ENCODE peak calls at places on chromosome 9, in six cellular contexts. V is HepG2, U is uterus, D is A549, L is spleen, C is upper lobe of left lung. J is an unnamed sample.

GRCh38 chr9:88007291-88007650 is 32.9 kb upstream of the CDK20 start:
- DNase-seq in D (no peak), U (no peak), V (no peak), L (no peak), C (no peak), J (no peak)

GRCh38 chr9:128002959-128003358 is 22.2 kb upstream of the EEIG1 start:
- DNase-seq in D (no peak), L (no peak), C (no peak), U (no peak), V (no peak), J (no peak)

GRCh38 chr9:124868511-124869465 is 6.9 kb downstream of the ARPC5L start:
- DNase-seq in U (peak; percentile 77), D (peak; percentile 95), V (peak; percentile 71), C (peak; percentile 98), L (peak; percentile 96), J (peak; percentile 93)

GRCh38 chr9:105921057-105921721 is 226.8 kb downstream of the TMEM38B start:
- DNase-seq in U (no peak), C (no peak), D (no peak), V (no peak), L (no peak), J (no peak)

GRCh38 chr9:128340691-128341434 is 536 bp downstream of the SLC27A4 start:
- DNase-seq in U (no peak), V (peak; percentile 11), D (peak; percentile 20), L (no peak), C (no peak), J (peak; percentile 31)

GRCh38 chr9:71767421-71768321 is 642 bp downstream of the CEMIP2 start:
- DNase-seq in D (no peak), V (no peak), C (peak; percentile 46), U (peak; percentile 23), L (peak; percentile 88), J (peak; percentile 60)

GRCh38 chr9:89077519-89077918 is 86.3 kb downstream of the S1PR3 start:
- DNase-seq in V (no peak), L (no peak), U (no peak), C (no peak), D (no peak), J (no peak)

GRCh38 chr9:22136446-22137140 is 127.5 kb upstream of the CDKN2B start:
- DNase-seq in V (no peak), L (no peak), C (no peak), D (no peak), U (no peak), J (no peak)

GRCh38 chr9:12166511-12166910 is 526.7 kb upstream of the TYRP1 start:
- DNase-seq in V (no peak), D (no peak), C (no peak), L (no peak), U (no peak), J (no peak)

GRCh38 chr9:116219686-116220085 is 66.1 kb downstream of the PAPPA start:
- DNase-seq in C (peak; percentile 15), L (no peak), D (no peak), V (no peak), U (no peak), J (no peak)

GRCh38 chr9:13274901-13275641 is 4.4 kb downstream of the MPDZ start:
- DNase-seq in U (no peak), C (no peak), D (no peak), V (no peak), L (no peak), J (no peak)

GRCh38 chr9:5886114-5886939 is 4.4 kb upstream of the MLANA start:
- DNase-seq in C (no peak), L (peak; percentile 90), U (peak; percentile 68), D (peak; percentile 82), V (peak; percentile 78), J (peak; percentile 81)

GRCh38 chr9:107280543-107280942 is 2.5 kb upstream of the RAD23B start:
- DNase-seq in L (no peak), V (no peak), D (no peak), C (no peak), U (no peak), J (no peak)

GRCh38 chr9:25442517-25442916 is 235.7 kb downstream of the TUSC1 start:
- DNase-seq in U (no peak), L (no peak), D (no peak), V (no peak), C (no peak), J (no peak)

GRCh38 chr9:115442054-115442453 is 324.1 kb upstream of the TNC start:
- DNase-seq in D (no peak), V (no peak), L (no peak), U (no peak), C (no peak), J (no peak)

GRCh38 chr9:70085241-70085640 is 41.6 kb downstream of the MAMDC2 start:
- DNase-seq in U (no peak), D (no peak), C (no peak), V (no peak), L (no peak), J (no peak)

GRCh38 chr9:3768698-3769458 is 243.1 kb upstream of the RFX3 start:
- DNase-seq in V (no peak), C (no peak), U (peak; percentile 43), D (no peak), L (no peak), J (no peak)

GRCh38 chr9:113911850-113912249 is 35.7 kb downstream of the ZNF618 start:
- DNase-seq in L (no peak), C (no peak), D (no peak), V (no peak), U (no peak), J (no peak)

GRCh38 chr9:117414906-117415583 is at the start of gene ASTN2:
- DNase-seq in L (no peak), V (no peak), C (no peak), D (no peak), U (no peak), J (no peak)

GRCh38 chr9:86354882-86355399 is 731 bp upstream of the TUT7 start:
- DNase-seq in L (no peak), U (no peak), V (peak; percentile 12), C (no peak), D (peak; percentile 28), J (no peak)

GRCh38 chr9:4581031-4581760 is 80.9 kb upstream of the PLPP6 start:
- DNase-seq in V (no peak), L (no peak), U (no peak), D (no peak), C (no peak), J (no peak)

GRCh38 chr9:14529047-14529446 is 164.2 kb downstream of the ZDHHC21 start:
- DNase-seq in L (no peak), U (no peak), C (no peak), V (no peak), D (no peak), J (no peak)

GRCh38 chr9:16417749-16418148 is 452.7 kb downstream of the BNC2 start:
- DNase-seq in C (no peak), L (no peak), V (no peak), U (no peak), D (no peak), J (no peak)

GRCh38 chr9:38346811-38347735 is 45.4 kb upstream of the ALDH1B1 start:
- DNase-seq in U (no peak), C (peak; percentile 42), D (no peak), V (no peak), L (peak; percentile 57), J (no peak)

GRCh38 chr9:29793970-29794369 is 2220.7 kb upstream of the C9orf72 start:
- DNase-seq in D (no peak), C (no peak), L (no peak), V (no peak), U (no peak), J (no peak)

GRCh38 chr9:94139672-94140417 is 55.6 kb downstream of the PTPDC1 start:
- DNase-seq in D (peak; percentile 72), C (no peak), V (no peak), U (peak; percentile 98), L (no peak), J (no peak)

GRCh38 chr9:1599961-1600360 is 415.2 kb upstream of the SMARCA2 start:
- DNase-seq in V (no peak), C (no peak), U (no peak), L (no peak), D (no peak), J (no peak)
- H3K9me3 ChIP-seq in V (peaks cover 3% of the 10 kb centered on the region), C (no peaks in the 10 kb centered on the region), U (no peaks in the 10 kb centered on the region), L (no peaks in the 10 kb centered on the region), D (no peaks in the 10 kb centered on the region), J (no peaks in the 10 kb centered on the region)

GRCh38 chr9:132670816-132671371 is 630 bp downstream of the GTF3C4 start:
- DNase-seq in L (peak; percentile 78), C (peak; percentile 41), D (peak; percentile 38), U (peak; percentile 22), V (no peak), J (no peak)

GRCh38 chr9:132669636-132670358 is at the start of gene DDX31:
- DNase-seq in C (peak; percentile 97), V (peak; percentile 67), L (peak; percentile 97), U (peak; percentile 68), D (peak; percentile 80), J (peak; percentile 90)

GRCh38 chr9:132669329-132669635 is 501 bp downstream of the DDX31 start:
- DNase-seq in V (no peak), U (no peak), C (no peak), D (no peak), L (no peak), J (no peak)

GRCh38 chr9:132671620-132672412 is 1.6 kb downstream of the GTF3C4 start:
- DNase-seq in L (no peak), D (no peak), V (no peak), C (no peak), U (no peak), J (no peak)

GRCh38 chr9:132670359-132670815 is at the start of gene GTF3C4:
- DNase-seq in L (peak; percentile 97), C (peak; percentile 96), V (no peak), U (peak; percentile 84), D (peak; percentile 69), J (peak; percentile 89)
- TF ChIP-seq POLR2A in L (no peak), C (peak; percentile 33), V (peak; percentile 54), U (no peak), D (peak; percentile 25), J (no peak)

DNA sequence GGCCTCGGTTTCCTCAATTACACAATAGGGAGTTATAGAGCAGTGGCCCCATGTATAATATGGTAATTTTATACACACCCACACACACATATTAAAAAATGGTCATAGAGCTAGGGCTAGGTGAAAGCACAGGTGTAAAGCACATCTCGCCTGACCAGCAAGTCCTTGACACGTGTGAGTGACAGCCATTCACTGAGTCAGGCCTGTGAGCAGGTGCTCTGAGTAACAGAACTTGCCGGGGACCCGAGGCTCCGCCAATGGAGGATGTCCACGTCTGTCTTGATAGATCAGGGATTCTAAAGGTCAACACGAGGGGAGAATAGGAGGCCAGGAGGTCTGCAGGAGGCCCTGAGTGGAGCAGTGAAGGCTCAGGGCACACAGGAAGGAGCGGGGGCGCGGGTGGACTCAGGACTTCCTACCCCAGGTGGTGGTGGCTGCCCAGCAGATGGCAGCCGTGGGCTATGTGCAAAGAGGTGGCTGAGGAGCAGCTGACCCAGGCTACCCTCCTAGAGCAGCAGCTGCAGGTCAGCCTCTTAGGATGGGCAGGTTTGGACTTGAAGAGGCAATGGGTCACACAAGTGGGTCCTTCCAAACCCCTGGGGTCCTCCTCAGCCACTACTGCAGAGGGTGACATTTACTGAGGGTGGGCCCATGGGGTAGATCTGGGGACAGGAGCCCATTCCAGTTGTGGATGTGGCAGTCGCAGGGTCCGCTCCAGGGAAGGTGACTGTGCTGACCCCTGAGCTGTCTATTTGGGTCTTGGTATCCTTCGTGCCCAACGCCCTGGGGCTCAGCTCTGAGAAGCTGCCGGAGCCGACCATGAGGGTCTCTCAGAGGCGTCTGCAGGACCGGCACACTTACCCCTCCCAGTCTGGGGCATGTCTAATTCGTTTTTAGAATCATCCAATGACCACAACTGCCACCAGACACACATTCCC is 45.9 kb downstream of the PRRT1B start:
- DNase-seq in D (peak; percentile 77), V (peak; percentile 61), U (peak; percentile 76), C (peak; percentile 84), L (peak; percentile 97), J (peak; percentile 85)
- H3K4me1 ChIP-seq in D (peaks cover 22% of the 10 kb centered on the region), V (peaks cover 14% of the 10 kb centered on the region), U (no peaks in the 10 kb centered on the region), C (peaks cover 5% of the 10 kb centered on the region), L (peaks cover 48% of the 10 kb centered on the region), J (no peaks in the 10 kb centered on the region)

GRCh38 chr9:135273077-135273476 is 185.6 kb downstream of the OLFM1 start:
- DNase-seq in L (no peak), C (no peak), D (no peak), V (no peak), U (no peak), J (no peak)
- H3K9me3 ChIP-seq in L (no peaks in the 10 kb centered on the region), C (no peaks in the 10 kb centered on the region), D (no peaks in the 10 kb centered on the region), V (no peaks in the 10 kb centered on the region), U (no peaks in the 10 kb centered on the region), J (no peaks in the 10 kb centered on the region)